ENCODE peak calls at places on chromosomes 2 and 18, in ten cellular contexts. One of them, this sample, is unnamed.

GRCh38 chr2:84874381-84875212 is 6.3 kb downstream of the TRABD2A start:
- DNase-seq in GM23338: no peak
- DNase-seq in MM.1S: no peak
- DNase-seq in activated B cell treated with CpG ODN at 0.5 μM for 24 hours: no peak
- DNase-seq in ACHN: no peak
- DNase-seq in retinal pigment epithelial cell: no peak
- DNase-seq in substantia nigra: no peak
- DNase-seq in ELF-1: no peak
- DNase-seq in activated CD4-positive, alpha-beta T cell treated with anti-CD3 and anti-CD28 coated beads, Interleukin-2, amount 50 U/mL, for 48 hours: no peak
- DNase-seq in fibroblast of mammary gland: peak; percentile 50
- DNase-seq in this sample: peak; percentile 43

GRCh38 chr2:219642064-219642444 is 14.6 kb downstream of the SLC4A3 start:
- DNase-seq in MM.1S: no peak
- DNase-seq in ACHN: no peak
- DNase-seq in GM23338: no peak
- DNase-seq in activated B cell treated with CpG ODN at 0.5 μM for 24 hours: no peak
- DNase-seq in fibroblast of mammary gland: no peak
- DNase-seq in substantia nigra: no peak
- DNase-seq in retinal pigment epithelial cell: no peak
- DNase-seq in activated CD4-positive, alpha-beta T cell treated with anti-CD3 and anti-CD28 coated beads, Interleukin-2, amount 50 U/mL, for 48 hours: no peak
- DNase-seq in ELF-1: no peak
- DNase-seq in this sample: peak; percentile 64

GRCh38 chr2:52810460-52810859 is 957.1 kb upstream of the CHAC2 start:
- DNase-seq in GM23338: peak; percentile 55
- DNase-seq in fibroblast of mammary gland: peak; percentile 33
- DNase-seq in substantia nigra: no peak
- DNase-seq in ACHN: peak; percentile 42
- DNase-seq in activated B cell treated with CpG ODN at 0.5 μM for 24 hours: no peak
- DNase-seq in activated CD4-positive, alpha-beta T cell treated with anti-CD3 and anti-CD28 coated beads, Interleukin-2, amount 50 U/mL, for 48 hours: no peak
- DNase-seq in MM.1S: peak; percentile 50
- DNase-seq in ELF-1: peak; percentile 21
- DNase-seq in retinal pigment epithelial cell: peak; percentile 1
- DNase-seq in this sample: no peak

GRCh38 chr2:3823748-3824147 is 120.4 kb downstream of the DCDC2C start:
- DNase-seq in substantia nigra: no peak
- DNase-seq in MM.1S: no peak
- DNase-seq in retinal pigment epithelial cell: no peak
- DNase-seq in activated B cell treated with CpG ODN at 0.5 μM for 24 hours: no peak
- DNase-seq in activated CD4-positive, alpha-beta T cell treated with anti-CD3 and anti-CD28 coated beads, Interleukin-2, amount 50 U/mL, for 48 hours: no peak
- DNase-seq in ELF-1: no peak
- DNase-seq in ACHN: no peak
- DNase-seq in GM23338: no peak
- DNase-seq in fibroblast of mammary gland: peak; percentile 79
- DNase-seq in this sample: no peak

GRCh38 chr18:449374-449773 is 51.1 kb downstream of the COLEC12 start:
- DNase-seq in activated CD4-positive, alpha-beta T cell treated with anti-CD3 and anti-CD28 coated beads, Interleukin-2, amount 50 U/mL, for 48 hours: no peak
- DNase-seq in substantia nigra: no peak
- DNase-seq in ELF-1: peak; percentile 64
- DNase-seq in activated B cell treated with CpG ODN at 0.5 μM for 24 hours: no peak
- DNase-seq in ACHN: no peak
- DNase-seq in GM23338: peak; percentile 47
- DNase-seq in retinal pigment epithelial cell: no peak
- DNase-seq in MM.1S: no peak
- DNase-seq in fibroblast of mammary gland: no peak
- DNase-seq in this sample: no peak

GRCh38 chr2:239762742-239763269 is 262.3 kb downstream of the NDUFA10 start:
- DNase-seq in ELF-1: no peak
- DNase-seq in ACHN: no peak
- DNase-seq in substantia nigra: no peak
- DNase-seq in MM.1S: no peak
- DNase-seq in activated B cell treated with CpG ODN at 0.5 μM for 24 hours: no peak
- DNase-seq in retinal pigment epithelial cell: no peak
- DNase-seq in activated CD4-positive, alpha-beta T cell treated with anti-CD3 and anti-CD28 coated beads, Interleukin-2, amount 50 U/mL, for 48 hours: no peak
- DNase-seq in GM23338: no peak
- DNase-seq in fibroblast of mammary gland: no peak
- DNase-seq in this sample: peak; percentile 64

GRCh38 chr18:49907346-49907929 is 94.1 kb upstream of the ACAA2 start:
- DNase-seq in GM23338: no peak
- DNase-seq in fibroblast of mammary gland: peak; percentile 30
- DNase-seq in activated B cell treated with CpG ODN at 0.5 μM for 24 hours: no peak
- DNase-seq in retinal pigment epithelial cell: peak; percentile 29
- DNase-seq in MM.1S: no peak
- DNase-seq in ACHN: no peak
- DNase-seq in substantia nigra: no peak
- DNase-seq in ELF-1: no peak
- DNase-seq in activated CD4-positive, alpha-beta T cell treated with anti-CD3 and anti-CD28 coated beads, Interleukin-2, amount 50 U/mL, for 48 hours: no peak
- DNase-seq in this sample: peak; percentile 74

GRCh38 chr2:74585406-74586182 is 31.1 kb downstream of the DOK1 start:
- DNase-seq in ELF-1: no peak
- DNase-seq in retinal pigment epithelial cell: no peak
- DNase-seq in MM.1S: peak; percentile 49
- DNase-seq in ACHN: no peak
- DNase-seq in activated CD4-positive, alpha-beta T cell treated with anti-CD3 and anti-CD28 coated beads, Interleukin-2, amount 50 U/mL, for 48 hours: peak; percentile 27
- DNase-seq in activated B cell treated with CpG ODN at 0.5 μM for 24 hours: no peak
- DNase-seq in fibroblast of mammary gland: no peak
- DNase-seq in substantia nigra: no peak
- DNase-seq in GM23338: no peak
- DNase-seq in this sample: no peak

GRCh38 chr18:46261799-46262198 is 157.6 kb downstream of the HAUS1 start:
- DNase-seq in MM.1S: no peak
- DNase-seq in activated CD4-positive, alpha-beta T cell treated with anti-CD3 and anti-CD28 coated beads, Interleukin-2, amount 50 U/mL, for 48 hours: no peak
- DNase-seq in retinal pigment epithelial cell: no peak
- DNase-seq in activated B cell treated with CpG ODN at 0.5 μM for 24 hours: no peak
- DNase-seq in substantia nigra: no peak
- DNase-seq in ELF-1: peak; percentile 29
- DNase-seq in GM23338: peak; percentile 71
- DNase-seq in fibroblast of mammary gland: no peak
- DNase-seq in ACHN: no peak
- DNase-seq in this sample: no peak